ENCODE peak calls at places on chromosomes 16 and 17, in nine cellular contexts. R is NCI-H460; H is activated CD8-positive, alpha-beta memory T cell treated with anti-CD3 and anti-CD28 coated beads for 4 hours; E is NCI-H2107; S is CD14-positive monocyte; K is T-helper 2 cell; G is stimulated activated naive CD8-positive, alpha-beta T cell treated with anti-CD3 and anti-CD28 coated beads, Interleukin-15, Interleukin-2, amounts not matched to agents 100 U/mL and 50 U/mL, for 24 hours; C is choroid plexus epithelial cell; I is GM13977. W is an unnamed sample.

GRCh38 chr17:75707096-75707720 is 14.1 kb upstream of the ITGB4 start:
- DNase-seq in E (no peak), G (no peak), S (no peak), I (no peak), R (peak), H (no peak), C (peak), K (no peak), W (peak)

GRCh38 chr16:89149386-89149785 is 22.2 kb upstream of the CDH15 start:
- DNase-seq in C (no peak), K (no peak), I (no peak), R (no peak), S (peak), G (no peak), E (no peak), H (no peak), W (no peak)

GRCh38 chr17:79082311-79083190 is 7.9 kb downstream of the ENGASE start:
- DNase-seq in C (peak), E (no peak), R (peak), H (no peak), S (no peak), I (peak), G (peak), K (no peak), W (no peak)

GRCh38 chr16:11135167-11135973 is 120.6 kb downstream of the SOCS1 start:
- DNase-seq in G (no peak), S (peak), I (no peak), R (no peak), C (no peak), E (no peak), K (no peak), H (no peak), W (no peak)

GRCh38 chr16:75420987-75421819 is 12.1 kb downstream of the CFDP1 start:
- DNase-seq in E (no peak), R (peak), I (no peak), S (no peak), H (no peak), K (no peak), G (peak), C (peak), W (peak)

GRCh38 chr17:10036511-10037061 is 131.5 kb upstream of the RCVRN start:
- DNase-seq in E (no peak), S (peak), C (no peak), K (no peak), H (no peak), R (no peak), G (no peak), I (no peak), W (no peak)

GRCh38 chr16:3158014-3158497 is 23.2 kb downstream of the ZNF213 start:
- DNase-seq in I (peak), C (peak), G (no peak), E (no peak), H (no peak), R (no peak), S (no peak), K (no peak), W (peak)

GRCh38 chr16:30985401-30986128 is 558 bp downstream of the HSD3B7 start:
- DNase-seq in R (peak), H (no peak), G (no peak), I (no peak), S (no peak), E (peak), C (no peak), K (no peak), W (no peak)

GRCh38 chr17:81514735-81515529 is 2.3 kb upstream of the ACTG1 start:
- DNase-seq in K (peak), H (peak), C (peak), I (peak), S (no peak), R (no peak), G (peak), E (no peak), W (peak)

GRCh38 chr17:82560802-82561428 is 41.4 kb downstream of the FOXK2 start:
- DNase-seq in K (no peak), C (no peak), R (no peak), I (no peak), G (no peak), E (no peak), S (no peak), H (no peak), W (no peak)

GRCh38 chr16:85479972-85480726 is 133.0 kb upstream of the GSE1 start:
- DNase-seq in I (peak), R (peak), C (no peak), H (no peak), G (peak), S (no peak), E (peak), K (no peak), W (no peak)

GRCh38 chr17:40063034-40063765 is 435 bp downstream of the THRA start:
- DNase-seq in K (no peak), I (peak), R (no peak), H (no peak), E (no peak), S (peak), C (peak), G (peak), W (no peak)

GRCh38 chr17:45406107-45406506 is 26.6 kb downstream of the ARHGAP27 start:
- DNase-seq in G (no peak), I (no peak), S (peak), H (no peak), R (no peak), C (no peak), K (no peak), E (no peak), W (no peak)

GRCh38 chr16:2535644-2536021 is 2.2 kb upstream of the PDPK1 start:
- DNase-seq in R (no peak), H (no peak), S (peak), K (no peak), E (no peak), G (no peak), I (no peak), C (peak), W (peak)

GRCh38 chr17:43936434-43936833 is 5.8 kb downstream of the PPY start:
- DNase-seq in R (no peak), E (no peak), C (no peak), S (no peak), G (no peak), I (no peak), H (no peak), K (no peak), W (no peak)

GRCh38 chr16:70772493-70772892 is 28.5 kb downstream of the VAC14 start:
- DNase-seq in G (no peak), S (no peak), E (no peak), C (peak), H (no peak), K (no peak), I (no peak), R (no peak), W (peak)

GRCh38 chr17:50479522-50480141 is 972 bp downstream of the RSAD1 start:
- DNase-seq in I (peak), C (peak), G (peak), H (peak), K (peak), S (peak), E (peak), R (peak), W (peak)

GRCh38 chr17:20279631-20280030 is 187.7 kb downstream of the LGALS9B start:
- DNase-seq in S (no peak), H (no peak), I (no peak), E (no peak), K (no peak), C (no peak), G (no peak), R (no peak), W (no peak)

GRCh38 chr16:51355195-51355594 is 204.1 kb upstream of the SALL1 start:
- DNase-seq in R (no peak), K (no peak), S (no peak), I (no peak), H (no peak), G (no peak), E (no peak), C (no peak), W (no peak)

GRCh38 chr17:39069114-39069756 is 82.2 kb downstream of the PLXDC1 start:
- DNase-seq in S (no peak), R (peak), E (no peak), K (no peak), I (peak), C (peak), H (no peak), G (no peak), W (peak)

GRCh38 chr17:74972973-74973328 is 392 bp upstream of the HID1 start:
- DNase-seq in G (no peak), S (no peak), H (no peak), K (no peak), E (no peak), I (no peak), C (no peak), R (no peak), W (no peak)

W was measured in astrocyte of the spinal cord.